ENCODE peak calls at places on chromosome 5, in six cellular contexts. S is NCI-H510A treated with DMSO at 0.1 percent for 48 hours; B is cardiac muscle cell; O is cardiac fibroblast; R is NCI-H345; U is CD8-positive, alpha-beta T cell. A is an unnamed sample.

GRCh38 chr5:159982421-159983173 is 26.3 kb upstream of the TTC1 start:
- DNase-seq in S (no peak), B (no peak), O (no peak), R (no peak), U (no peak), A (no peak)

GRCh38 chr5:133354323-133355161 is 257.8 kb downstream of the FSTL4 start:
- DNase-seq in S (no peak), B (no peak), O (no peak), R (no peak), U (no peak), A (no peak)

GRCh38 chr5:55172051-55172899 is 702 bp downstream of the CDC20B start:
- DNase-seq in S (peak), B (peak), O (peak), R (peak), U (peak), A (peak)

GRCh38 chr5:178210073-178210526 is 5.8 kb downstream of the HNRNPAB start:
- DNase-seq in S (no peak), B (no peak), O (no peak), R (no peak), U (no peak), A (no peak)

GRCh38 chr5:32536246-32536645 is 49.1 kb upstream of the SUB1 start:
- DNase-seq in S (no peak), B (no peak), O (no peak), R (no peak), U (no peak), A (no peak)

GRCh38 chr5:100757618-100758017 is 145.5 kb downstream of the ST8SIA4 start:
- DNase-seq in S (no peak), B (no peak), O (no peak), R (no peak), U (no peak), A (no peak)

GRCh38 chr5:149044453-149045117 is 18.3 kb downstream of the SH3TC2 start:
- DNase-seq in S (no peak), B (peak), O (no peak), R (no peak), U (no peak), A (no peak)

GRCh38 chr5:133421394-133421793 is 190.9 kb downstream of the FSTL4 start:
- DNase-seq in S (no peak), B (peak), O (peak), R (no peak), U (no peak), A (peak)

GRCh38 chr5:150671509-150672236 is 10.6 kb downstream of the MYOZ3 start:
- DNase-seq in S (no peak), B (peak), O (no peak), R (no peak), U (no peak), A (peak)

GRCh38 chr5:158303261-158303660 is 444.3 kb upstream of the CLINT1 start:
- DNase-seq in S (no peak), B (peak), O (peak), R (no peak), U (no peak), A (no peak)

GRCh38 chr5:132238169-132238744 is 10.6 kb upstream of the P4HA2 start:
- DNase-seq in S (peak), B (peak), O (peak), R (peak), U (peak), A (peak)

GRCh38 chr5:14108170-14108996 is 34.8 kb upstream of the TRIO start:
- DNase-seq in S (peak), B (peak), O (peak), R (peak), U (no peak), A (peak)

GRCh38 chr5:133607451-133607850 is 4.9 kb downstream of the FSTL4 start:
- DNase-seq in S (no peak), B (no peak), O (no peak), R (no peak), U (no peak), A (no peak)

GRCh38 chr5:73901455-73901854 is 275.5 kb downstream of the ARHGEF28 start:
- DNase-seq in S (peak), B (no peak), O (no peak), R (peak), U (no peak), A (no peak)

GRCh38 chr5:73415617-73416016 is 33.0 kb downstream of the FOXD1 start:
- DNase-seq in S (no peak), B (no peak), O (no peak), R (no peak), U (no peak), A (no peak)

GRCh38 chr5:103089272-103089671 is 30.7 kb downstream of the GIN1 start:
- DNase-seq in S (no peak), B (no peak), O (no peak), R (no peak), U (no peak), A (no peak)

GRCh38 chr5:6502421-6502820 is 53.8 kb downstream of the UBE2QL1 start:
- DNase-seq in S (no peak), B (no peak), O (no peak), R (no peak), U (no peak), A (no peak)

GRCh38 chr5:71482132-71482531 is 26.7 kb downstream of the BDP1 start:
- DNase-seq in S (peak), B (peak), O (peak), R (peak), U (no peak), A (no peak)

GRCh38 chr5:54002779-54003178 is 307.6 kb downstream of the ARL15 start:
- DNase-seq in S (no peak), B (no peak), O (no peak), R (no peak), U (no peak), A (no peak)

GRCh38 chr5:116137544-116138378 is 52.9 kb downstream of the COMMD10 start:
- DNase-seq in S (peak), B (peak), O (peak), R (peak), U (no peak), A (peak)

GRCh38 chr5:89232139-89232603 is 349.2 kb upstream of the MEF2C start:
- DNase-seq in S (no peak), B (peak), O (no peak), R (no peak), U (no peak), A (peak)

GRCh38 chr5:86170194-86170593 is 447.5 kb upstream of the COX7C start:
- DNase-seq in S (no peak), B (no peak), O (no peak), R (no peak), U (no peak), A (no peak)

GRCh38 chr5:73859696-73860095 is 233.7 kb downstream of the ARHGEF28 start:
- DNase-seq in S (no peak), B (no peak), O (no peak), R (no peak), U (no peak), A (no peak)

GRCh38 chr5:128498844-128499455 is 39.1 kb downstream of the FBN2 start:
- DNase-seq in S (peak), B (peak), O (peak), R (peak), U (no peak), A (peak)

GRCh38 chr5:145743396-145744061 is 91.6 kb downstream of the PRELID2 start:
- DNase-seq in S (no peak), B (no peak), O (no peak), R (no peak), U (no peak), A (no peak)

GRCh38 chr5:173278641-173279040 is 43.6 kb upstream of the NKX2-5 start:
- DNase-seq in S (no peak), B (no peak), O (no peak), R (no peak), U (no peak), A (no peak)

GRCh38 chr5:113450366-113451328 is 15.9 kb upstream of the TSSK1B start:
- DNase-seq in S (no peak), B (no peak), O (peak), R (no peak), U (no peak), A (no peak)

GRCh38 chr5:72486371-72486770 is 20.8 kb downstream of the ZNF366 start:
- DNase-seq in S (no peak), B (peak), O (peak), R (no peak), U (no peak), A (no peak)

GRCh38 chr5:161138751-161139455 is 286.9 kb upstream of the ATP10B start:
- DNase-seq in S (no peak), B (no peak), O (no peak), R (no peak), U (no peak), A (no peak)

GRCh38 chr5:114416254-114416653 is 54.4 kb downstream of the KCNN2 start:
- DNase-seq in S (no peak), B (no peak), O (no peak), R (no peak), U (no peak), A (no peak)

GRCh38 chr5:121299153-121299552 is 552.5 kb upstream of the FTMT start:
- DNase-seq in S (no peak), B (no peak), O (no peak), R (no peak), U (no peak), A (no peak)

GRCh38 chr5:131156385-131156784 is 8.7 kb downstream of the HINT1 start:
- DNase-seq in S (no peak), B (no peak), O (no peak), R (no peak), U (no peak), A (no peak)

GRCh38 chr5:80656425-80656824 is 1.6 kb upstream of the DHFR start:
- DNase-seq in S (no peak), B (no peak), O (no peak), R (no peak), U (no peak), A (no peak)

GRCh38 chr5:1008451-1009358 is at the start of gene NKD2:
- DNase-seq in S (peak), B (peak), O (no peak), R (peak), U (no peak), A (peak)

GRCh38 chr5:156838966-156839365 is 11.1 kb upstream of the PPP1R2B start:
- DNase-seq in S (no peak), B (no peak), O (no peak), R (no peak), U (no peak), A (no peak)

GRCh38 chr5:134458676-134459403 is 47.2 kb upstream of the CDKN2AIPNL start:
- DNase-seq in S (peak), B (no peak), O (no peak), R (peak), U (no peak), A (no peak)

GRCh38 chr5:35687961-35688360 is 70.3 kb downstream of the SPEF2 start:
- DNase-seq in S (no peak), B (no peak), O (no peak), R (no peak), U (no peak), A (no peak)